ENCODE peak calls at places on chromosomes 3 and 15, in four cellular contexts. A, E, M and T are unnamed samples.

GRCh38 chr3:181689546-181689945 is 22.2 kb upstream of the SOX2 start:
- DNase-seq in A (no peak), E (no peak), M (no peak), T (no peak)

GRCh38 chr3:132790806-132791205 is 68.6 kb upstream of the NPHP3 start:
- DNase-seq in A (no peak), E (no peak), M (no peak), T (no peak)

GRCh38 chr3:156772588-156773206 is 53.5 kb upstream of the LEKR1 start:
- DNase-seq in A (peak), E (peak), M (peak), T (no peak)

GRCh38 chr3:128066111-128066510 is 13.9 kb downstream of the SEC61A1 start:
- DNase-seq in A (no peak), E (no peak), M (no peak), T (no peak)

GRCh38 chr15:31554261-31554660 is 227.6 kb downstream of the KLF13 start:
- DNase-seq in A (peak), E (peak), M (no peak), T (peak)

GRCh38 chr15:36841154-36841553 is 259.2 kb downstream of the MEIS2 start:
- DNase-seq in A (no peak), E (no peak), M (no peak), T (no peak)

GRCh38 chr3:6799264-6799915 is 61.5 kb upstream of the GRM7 start:
- DNase-seq in A (peak), E (peak), M (peak), T (no peak)

GRCh38 chr3:63662500-63662899 is 10.0 kb downstream of the SNTN start:
- DNase-seq in A (no peak), E (no peak), M (no peak), T (no peak)

GRCh38 chr15:57284535-57284934 is 91.8 kb upstream of the CGNL1 start:
- DNase-seq in A (no peak), E (no peak), M (no peak), T (no peak)

GRCh38 chr15:64029111-64029510 is 17.2 kb downstream of the DAPK2 start:
- DNase-seq in A (no peak), E (no peak), M (no peak), T (no peak)

GRCh38 chr3:154132777-154133375 is 11.7 kb downstream of the ARHGEF26 start:
- DNase-seq in A (no peak), E (no peak), M (no peak), T (no peak)

GRCh38 chr3:116618138-116618537 is 91.4 kb upstream of the TUSC7 start:
- DNase-seq in A (no peak), E (no peak), M (no peak), T (no peak)

DNA sequence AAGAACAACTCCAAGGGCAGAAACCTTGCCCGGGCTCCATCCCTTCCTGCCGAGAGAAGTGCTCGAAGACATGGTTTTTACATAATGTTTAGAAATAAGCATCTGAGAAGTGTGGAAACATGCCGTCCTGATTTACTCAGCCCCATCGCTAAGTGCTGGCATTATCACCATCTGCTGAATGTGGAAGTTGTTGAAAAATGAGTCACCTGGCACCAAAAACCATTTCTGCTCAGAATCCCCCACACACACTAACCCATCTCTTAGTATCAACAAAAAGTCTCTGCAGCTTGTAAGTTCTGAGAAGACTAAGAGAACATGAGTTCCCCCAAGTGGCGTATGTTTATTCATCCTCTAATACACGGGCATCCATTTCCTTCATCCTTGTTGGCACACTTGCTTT is 51.0 kb upstream of the ARL8B start:
- DNase-seq in A (no peak), E (peak), M (no peak), T (peak)
- TF ChIP-seq CTCF in A (no peak), E (peak), M (no peak), T (no peak)

DNA sequence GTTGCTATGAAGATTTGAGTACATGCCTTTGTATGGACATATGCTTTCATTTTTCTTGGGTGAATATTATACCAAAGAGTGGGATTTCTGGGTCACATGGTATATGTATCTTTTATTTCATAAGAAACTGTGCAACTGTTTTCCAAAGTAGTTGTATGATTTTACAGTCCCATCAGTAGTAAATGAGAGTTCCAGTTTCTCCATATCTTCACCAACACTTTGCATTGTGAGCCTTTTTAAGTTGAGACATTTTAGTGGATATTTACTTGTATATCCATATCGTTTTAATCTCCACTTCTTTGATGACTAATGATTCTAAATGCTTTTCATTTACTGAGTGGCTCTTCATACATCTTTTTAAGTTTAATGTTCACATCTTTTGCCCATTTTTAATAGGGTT is 20.3 kb downstream of the MEF2A start:
- DNase-seq in A (no peak), E (no peak), M (no peak), T (no peak)
- H3K4me3 ChIP-seq in A (no peak), E (no peak), M (no peak), T (no peak)

DNA sequence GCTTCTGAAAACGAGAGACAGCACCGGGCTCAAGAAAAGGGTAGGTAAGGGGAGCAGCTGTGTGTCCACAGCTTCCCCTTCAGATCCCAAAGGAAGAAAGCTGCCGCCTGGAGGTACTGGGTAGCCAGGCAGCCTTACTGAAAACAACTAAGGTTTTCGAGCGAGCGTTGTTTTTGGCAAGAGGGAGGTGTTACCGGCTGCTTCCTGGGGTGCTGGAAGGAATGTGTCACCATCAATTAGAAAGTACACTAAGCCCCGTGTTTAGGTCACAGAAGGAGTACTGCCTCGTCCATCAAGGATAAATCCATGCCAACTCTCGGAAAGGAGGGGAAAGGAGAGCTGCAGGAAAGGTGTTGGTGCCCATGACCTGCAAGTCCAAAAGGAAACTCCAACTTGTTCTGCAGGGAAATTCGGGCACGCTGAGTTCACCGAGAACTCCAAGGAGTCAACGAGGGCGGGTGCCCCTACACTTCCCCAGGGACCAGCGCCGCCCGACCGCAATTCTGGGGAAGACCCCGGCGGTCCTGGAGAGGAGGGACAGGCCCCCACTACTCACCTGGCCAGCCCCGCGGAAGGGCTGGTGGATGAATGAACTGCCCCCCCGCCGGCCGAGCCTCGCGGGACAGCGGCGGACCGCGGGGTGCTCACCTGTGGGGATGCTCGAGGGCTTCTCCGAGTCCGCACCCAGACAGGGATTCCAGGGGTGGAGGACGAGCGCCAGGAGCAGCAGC is 586 bp downstream of the PLOD2 start:
- DNase-seq in A (peak), E (peak), M (peak), T (peak)
- TF ChIP-seq CTCF in A (peak), E (peak), M (peak), T (peak)

GRCh38 chr15:69462030-69462492 is 9.4 kb downstream of the RPLP1 start:
- DNase-seq in A (peak), E (no peak), M (no peak), T (no peak)
- H3K4me3 ChIP-seq in A (peak), E (peak), M (peak), T (peak)

GRCh38 chr3:135453333-135453732 is 512.2 kb upstream of the PPP2R3A start:
- DNase-seq in A (no peak), E (no peak), M (no peak), T (no peak)

GRCh38 chr3:135452881-135453280 is 512.6 kb upstream of the PPP2R3A start:
- DNase-seq in A (no peak), E (no peak), M (no peak), T (no peak)

GRCh38 chr3:135454890-135455289 is 510.6 kb upstream of the PPP2R3A start:
- DNase-seq in A (no peak), E (no peak), M (no peak), T (no peak)

GRCh38 chr3:135458539-135458938 is 507.0 kb upstream of the PPP2R3A start:
- DNase-seq in A (no peak), E (no peak), M (no peak), T (no peak)

DNA sequence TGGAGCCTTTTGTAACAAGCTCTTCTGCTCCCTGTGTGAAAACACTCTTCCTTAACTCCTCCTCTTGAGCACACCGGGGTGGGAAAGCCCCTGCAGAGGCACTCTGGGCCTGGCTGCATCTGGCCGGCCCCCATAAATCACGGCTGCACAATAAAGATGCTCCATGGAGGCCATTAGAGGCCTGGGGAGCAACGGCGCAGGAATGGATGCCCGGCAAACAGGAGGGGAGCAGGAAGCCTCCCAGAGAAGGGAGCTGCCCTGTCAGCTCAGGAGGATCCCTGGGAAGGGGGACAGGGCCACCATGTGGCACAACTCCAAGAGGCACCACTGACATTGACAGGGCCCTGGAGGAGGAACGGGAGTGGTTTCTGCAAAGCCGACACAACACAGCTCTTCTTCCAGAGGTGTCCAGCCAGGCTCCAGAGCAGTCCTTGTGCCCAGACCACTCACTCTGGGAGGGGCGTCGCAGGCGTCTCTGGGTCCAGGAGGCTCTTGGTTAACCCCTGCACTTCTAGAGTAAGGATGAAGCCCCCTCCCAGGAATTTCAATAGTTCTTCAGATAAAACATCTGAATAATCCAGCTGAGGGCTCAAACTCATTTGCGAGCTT is 509.2 kb upstream of the PPP2R3A start:
- DNase-seq in A (no peak), E (no peak), M (peak), T (no peak)
- TF ChIP-seq CTCF in A (no peak), E (no peak), M (peak), T (no peak)

GRCh38 chr3:31921833-31922232 is 59.2 kb downstream of the OSBPL10 start:
- DNase-seq in A (no peak), E (no peak), M (no peak), T (no peak)

GRCh38 chr3:31919528-31919927 is 61.5 kb downstream of the OSBPL10 start:
- DNase-seq in A (no peak), E (no peak), M (no peak), T (no peak)

GRCh38 chr3:31920310-31920709 is 60.8 kb downstream of the OSBPL10 start:
- DNase-seq in A (no peak), E (no peak), M (no peak), T (no peak)

GRCh38 chr3:31917303-31917903 is 63.7 kb downstream of the OSBPL10 start:
- DNase-seq in A (no peak), E (no peak), M (no peak), T (no peak)

DNA sequence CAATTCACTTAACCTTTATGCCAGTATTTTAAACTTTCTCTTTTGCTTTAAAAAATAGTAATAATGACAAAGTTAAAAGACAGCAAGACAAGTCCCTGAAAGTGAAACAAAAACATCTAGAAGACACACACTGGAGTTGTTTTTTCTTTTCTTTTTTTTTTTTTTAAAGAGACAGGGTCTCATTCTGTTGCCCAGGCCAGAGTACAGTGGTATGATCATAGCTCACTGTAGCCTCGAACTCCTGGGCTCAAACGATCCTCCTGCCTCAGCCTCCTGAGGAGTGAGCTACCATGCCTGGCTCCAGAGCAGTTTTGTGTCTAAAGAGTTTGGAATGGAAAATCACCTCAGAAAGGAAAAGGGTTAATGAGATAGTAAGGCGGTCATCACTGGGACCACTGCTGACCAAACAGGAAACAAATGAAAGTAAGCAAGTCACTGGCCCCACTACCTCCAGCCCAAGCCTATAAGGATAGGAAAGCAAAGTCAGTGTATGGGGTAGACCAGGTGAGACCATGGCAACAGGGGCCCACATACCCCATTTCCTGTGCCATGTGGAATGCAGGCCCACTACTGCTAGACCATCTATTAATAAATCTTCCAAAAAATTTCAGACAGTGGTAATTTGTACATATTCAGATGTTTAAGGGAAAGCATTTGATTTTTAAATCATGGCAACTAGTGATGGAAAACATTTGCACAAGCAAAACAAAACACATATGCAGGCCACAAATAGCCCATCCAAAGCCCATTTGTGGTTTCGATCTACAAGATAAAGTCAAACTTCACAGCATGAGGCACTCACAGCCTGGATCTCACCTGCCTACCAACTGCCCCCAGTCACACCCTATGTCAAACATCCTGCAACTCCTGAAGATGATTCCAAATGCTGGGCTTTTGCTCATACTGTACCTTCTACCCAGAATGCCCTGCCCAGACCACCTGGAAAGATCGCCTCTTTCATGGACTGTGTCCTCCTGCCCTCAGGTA is 62.6 kb downstream of the OSBPL10 start:
- DNase-seq in A (no peak), E (peak), M (no peak), T (no peak)
- H3K4me3 ChIP-seq in A (no peak), E (no peak), M (no peak), T (no peak)